ENCODE peak calls at places on chromosomes 7 and 10, in nine cellular contexts. Q, M, X, G, R, O, Z, J and V are unnamed samples.

GRCh38 chr10:110556993-110557601 is 10.4 kb upstream of the SMC3 start:
- DNase-seq in Q (peak; percentile 62), M (peak; percentile 25), X (peak; percentile 41), G (no peak), R (no peak), O (no peak), Z (no peak), J (no peak), V (no peak)

GRCh38 chr7:85693326-85693725 is 506.5 kb upstream of the SEMA3D start:
- DNase-seq in Q (no peak), M (no peak), X (no peak), G (no peak), R (no peak), O (no peak), Z (no peak), J (no peak), V (no peak)

GRCh38 chr10:69160809-69161225 is 19.2 kb upstream of the SUPV3L1 start:
- DNase-seq in Q (peak; percentile 45), M (no peak), X (no peak), G (no peak), R (peak; percentile 80), O (no peak), Z (peak; percentile 23), J (no peak), V (no peak)

GRCh38 chr7:8435597-8436243 is 2.3 kb downstream of the NXPH1 start:
- DNase-seq in Q (no peak), M (no peak), X (no peak), G (no peak), R (no peak), O (no peak), Z (no peak), J (no peak), V (no peak)

GRCh38 chr7:158547817-158548216 is 39.8 kb downstream of the PTPRN2 start:
- DNase-seq in Q (no peak), M (no peak), X (no peak), G (no peak), R (no peak), O (no peak), Z (no peak), J (no peak), V (no peak)

GRCh38 chr7:107505997-107506682 is 36.3 kb downstream of the GPR22 start:
- DNase-seq in Q (peak; percentile 16), M (no peak), X (peak; percentile 81), G (no peak), R (peak; percentile 83), O (no peak), Z (no peak), J (no peak), V (no peak)

GRCh38 chr10:130012129-130012528 is 48.1 kb upstream of the EBF3 start:
- DNase-seq in Q (no peak), M (no peak), X (no peak), G (no peak), R (no peak), O (no peak), Z (no peak), J (no peak), V (no peak)

GRCh38 chr10:71864861-71865473 is 13.9 kb upstream of the PSAP start:
- DNase-seq in Q (peak; percentile 83), M (no peak), X (no peak), G (peak; percentile 67), R (peak; percentile 66), O (no peak), Z (no peak), J (peak; percentile 64), V (no peak)

GRCh38 chr7:13639416-13639815 is 350.1 kb downstream of the ETV1 start:
- DNase-seq in Q (no peak), M (no peak), X (no peak), G (no peak), R (no peak), O (no peak), Z (no peak), J (no peak), V (no peak)

GRCh38 chr10:79142064-79142491 is 73.3 kb downstream of the ZMIZ1 start:
- DNase-seq in Q (peak; percentile 85), M (no peak), X (no peak), G (no peak), R (no peak), O (no peak), Z (no peak), J (peak; percentile 62), V (no peak)

GRCh38 chr10:68526634-68527132 is 640 bp downstream of the SLC25A16 start:
- DNase-seq in Q (no peak), M (no peak), X (no peak), G (no peak), R (no peak), O (no peak), Z (no peak), J (no peak), V (no peak)

GRCh38 chr7:69696686-69697685 is 98.7 kb downstream of the AUTS2 start:
- DNase-seq in Q (no peak), M (no peak), X (no peak), G (no peak), R (no peak), O (no peak), Z (no peak), J (no peak), V (no peak)

GRCh38 chr7:1925349-1925748 is 255.3 kb downstream of the ELFN1 start:
- DNase-seq in Q (no peak), M (no peak), X (no peak), G (no peak), R (no peak), O (no peak), Z (no peak), J (no peak), V (no peak)
- TF ChIP-seq CTCF in Q (peak; percentile 28), M (no peak), X (no peak), G (no peak), R (peak; percentile 13), O (no peak), Z (peak; percentile 28), J (peak; percentile 22), V (no peak)

GRCh38 chr10:788796-789748 is 99.6 kb upstream of the DIP2C start:
- DNase-seq in Q (peak; percentile 60), M (peak; percentile 79), X (peak; percentile 60), G (no peak), R (no peak), O (no peak), Z (no peak), J (no peak), V (peak; percentile 94)
- TF ChIP-seq CTCF in Q (peak; percentile 59), M (peak; percentile 77), X (peak; percentile 16), G (peak; percentile 36), R (no peak), O (peak; percentile 75), Z (peak; percentile 69), J (peak; percentile 60), V (no peak)

DNA sequence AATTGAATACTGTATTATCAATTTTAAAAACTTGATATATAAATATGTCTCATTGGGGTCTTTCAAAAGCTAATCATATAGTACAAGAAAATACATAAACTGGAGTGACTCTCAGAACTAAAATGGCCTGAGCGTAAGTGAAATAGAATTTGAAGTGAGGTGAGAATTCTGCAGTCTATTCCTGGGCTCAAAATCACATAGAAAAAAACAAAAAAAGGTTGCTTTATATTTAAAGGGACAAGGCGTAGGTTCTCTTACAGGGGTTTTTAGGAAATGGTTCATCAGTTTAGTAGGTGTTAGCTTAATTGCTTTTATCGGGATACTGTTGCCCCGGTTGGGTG is 36.7 kb upstream of the PRSS1 start:
- DNase-seq in Q (no peak), M (no peak), X (no peak), G (no peak), R (no peak), O (no peak), Z (no peak), J (no peak), V (no peak)
- TF ChIP-seq CTCF in Q (no peak), M (no peak), X (no peak), G (no peak), R (peak; percentile 29), O (no peak), Z (no peak), J (no peak), V (no peak)

GRCh38 chr10:70362357-70362756 is 20.1 kb downstream of the LRRC20 start:
- DNase-seq in Q (no peak), M (no peak), X (no peak), G (no peak), R (no peak), O (no peak), Z (no peak), J (no peak), V (no peak)

GRCh38 chr10:70364001-70364771 is 18.2 kb downstream of the LRRC20 start:
- DNase-seq in Q (peak; percentile 99), M (peak; percentile 88), X (peak; percentile 89), G (peak; percentile 93), R (peak; percentile 98), O (peak; percentile 87), Z (peak; percentile 81), J (peak; percentile 95), V (peak; percentile 98)

GRCh38 chr10:70363292-70363691 is 19.1 kb downstream of the LRRC20 start:
- DNase-seq in Q (no peak), M (no peak), X (no peak), G (no peak), R (no peak), O (no peak), Z (no peak), J (no peak), V (no peak)

GRCh38 chr10:70367195-70367796 is 15.1 kb downstream of the LRRC20 start:
- DNase-seq in Q (peak; percentile 94), M (no peak), X (no peak), G (no peak), R (no peak), O (no peak), Z (peak; percentile 35), J (no peak), V (no peak)

GRCh38 chr10:70364772-70365091 is 17.7 kb downstream of the LRRC20 start:
- DNase-seq in Q (no peak), M (no peak), X (no peak), G (no peak), R (no peak), O (no peak), Z (no peak), J (no peak), V (no peak)
- TF ChIP-seq CTCF in Q (no peak), M (no peak), X (no peak), G (peak; percentile 42), R (peak; percentile 24), O (no peak), Z (no peak), J (no peak), V (no peak)

DNA sequence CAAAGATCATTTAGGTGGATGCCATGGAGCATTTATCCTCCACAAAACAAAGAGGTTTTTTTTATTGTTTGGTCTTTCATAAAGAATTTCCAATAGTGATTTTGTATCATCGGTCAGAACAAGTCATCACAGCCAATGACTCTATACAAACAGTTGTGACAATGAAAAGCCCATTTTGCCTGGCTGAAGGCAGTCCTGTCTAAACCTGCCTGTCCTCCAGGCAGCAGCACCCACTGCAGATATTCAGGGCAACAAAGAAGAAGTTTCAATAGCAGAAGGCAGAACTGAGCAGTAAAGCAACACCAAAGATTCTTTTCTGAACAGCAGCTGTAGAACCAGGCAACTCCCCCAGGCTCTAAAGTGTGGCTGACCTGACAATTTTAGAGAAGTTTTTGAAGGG is 169.4 kb downstream of the FGFR2 start:
- DNase-seq in Q (no peak), M (no peak), X (no peak), G (no peak), R (no peak), O (no peak), Z (no peak), J (no peak), V (no peak)
- TF ChIP-seq CTCF in Q (no peak), M (no peak), X (no peak), G (no peak), R (no peak), O (no peak), Z (no peak), J (no peak), V (no peak)

GRCh38 chr7:97418312-97418711 is 300.8 kb downstream of the SDHAF3 start:
- DNase-seq in Q (no peak), M (no peak), X (no peak), G (no peak), R (no peak), O (no peak), Z (no peak), J (no peak), V (no peak)
- TF ChIP-seq CTCF in Q (no peak), M (no peak), X (no peak), G (no peak), R (peak; percentile 17), O (no peak), Z (no peak), J (no peak), V (no peak)